ENCODE peak calls at places on chromosomes 1 and 21, in seven cellular contexts. One of them, this sample, is unnamed.

GRCh38 chr1:5939268-5940060 is 52.8 kb downstream of the NPHP4 start:
- DNase-seq in fibroblast of pulmonary artery: no peak
- DNase-seq in kidney: no peak
- DNase-seq in fibroblast of mammary gland: no peak
- DNase-seq in GM23338: no peak
- DNase-seq in uterus: no peak
- DNase-seq in AG09309: no peak
- DNase-seq in this sample: no peak

GRCh38 chr1:22414244-22414751 is 37.4 kb upstream of the ZBTB40 start:
- DNase-seq in fibroblast of pulmonary artery: no peak
- DNase-seq in kidney: peak; percentile 79
- DNase-seq in fibroblast of mammary gland: no peak
- DNase-seq in GM23338: no peak
- DNase-seq in uterus: no peak
- DNase-seq in AG09309: no peak
- DNase-seq in this sample: no peak

GRCh38 chr1:104746994-104747393 is 997.3 kb downstream of the AMY1C start:
- DNase-seq in fibroblast of pulmonary artery: no peak
- DNase-seq in kidney: no peak
- DNase-seq in fibroblast of mammary gland: no peak
- DNase-seq in GM23338: no peak
- DNase-seq in uterus: no peak
- DNase-seq in AG09309: no peak
- DNase-seq in this sample: no peak

GRCh38 chr1:230215049-230215448 is 148.0 kb downstream of the GALNT2 start:
- DNase-seq in fibroblast of pulmonary artery: peak; percentile 89
- DNase-seq in kidney: no peak
- DNase-seq in fibroblast of mammary gland: peak; percentile 83
- DNase-seq in GM23338: peak; percentile 34
- DNase-seq in uterus: peak; percentile 45
- DNase-seq in AG09309: peak; percentile 25
- DNase-seq in this sample: peak; percentile 39

GRCh38 chr1:105492941-105493340 is 1563.5 kb upstream of the PRMT6 start:
- DNase-seq in fibroblast of pulmonary artery: no peak
- DNase-seq in kidney: no peak
- DNase-seq in fibroblast of mammary gland: peak; percentile 64
- DNase-seq in GM23338: no peak
- DNase-seq in uterus: no peak
- DNase-seq in AG09309: no peak
- DNase-seq in this sample: no peak

GRCh38 chr1:7624791-7625355 is 146.2 kb upstream of the VAMP3 start:
- DNase-seq in fibroblast of pulmonary artery: no peak
- DNase-seq in kidney: peak; percentile 43
- DNase-seq in fibroblast of mammary gland: no peak
- DNase-seq in GM23338: no peak
- DNase-seq in uterus: no peak
- DNase-seq in AG09309: no peak
- DNase-seq in this sample: no peak

GRCh38 chr1:198102454-198102791 is 54.4 kb upstream of the NEK7 start:
- DNase-seq in fibroblast of pulmonary artery: no peak
- DNase-seq in kidney: no peak
- DNase-seq in fibroblast of mammary gland: no peak
- DNase-seq in GM23338: no peak
- DNase-seq in uterus: no peak
- DNase-seq in AG09309: no peak
- DNase-seq in this sample: no peak

GRCh38 chr1:171913385-171913784 is 72.1 kb downstream of the DNM3 start:
- DNase-seq in fibroblast of pulmonary artery: peak; percentile 57
- DNase-seq in kidney: no peak
- DNase-seq in fibroblast of mammary gland: peak; percentile 33
- DNase-seq in GM23338: no peak
- DNase-seq in uterus: no peak
- DNase-seq in AG09309: no peak
- DNase-seq in this sample: peak; percentile 67

GRCh38 chr1:29736582-29737188 is 500.4 kb downstream of the PTPRU start:
- DNase-seq in fibroblast of pulmonary artery: peak; percentile 76
- DNase-seq in kidney: no peak
- DNase-seq in fibroblast of mammary gland: peak; percentile 61
- DNase-seq in GM23338: peak; percentile 89
- DNase-seq in uterus: no peak
- DNase-seq in AG09309: peak; percentile 5
- DNase-seq in this sample: peak; percentile 12

GRCh38 chr1:66652556-66652955 is 99.7 kb upstream of the DYNLT5 start:
- DNase-seq in fibroblast of pulmonary artery: peak; percentile 46
- DNase-seq in kidney: no peak
- DNase-seq in fibroblast of mammary gland: no peak
- DNase-seq in GM23338: peak; percentile 5
- DNase-seq in uterus: no peak
- DNase-seq in AG09309: no peak
- DNase-seq in this sample: no peak

GRCh38 chr21:32463367-32463766 is 50.9 kb downstream of the EVA1C start:
- DNase-seq in fibroblast of pulmonary artery: peak; percentile 82
- DNase-seq in kidney: peak; percentile 64
- DNase-seq in fibroblast of mammary gland: peak; percentile 73
- DNase-seq in GM23338: no peak
- DNase-seq in uterus: peak; percentile 47
- DNase-seq in AG09309: peak; percentile 83
- DNase-seq in this sample: peak; percentile 85

GRCh38 chr1:50742523-50742922 is 217.5 kb downstream of the FAF1 start:
- DNase-seq in fibroblast of pulmonary artery: no peak
- DNase-seq in kidney: no peak
- DNase-seq in fibroblast of mammary gland: peak; percentile 69
- DNase-seq in GM23338: no peak
- DNase-seq in uterus: no peak
- DNase-seq in AG09309: no peak
- DNase-seq in this sample: no peak

GRCh38 chr1:51336004-51336403 is 5.6 kb upstream of the TTC39A start:
- DNase-seq in fibroblast of pulmonary artery: no peak
- DNase-seq in kidney: no peak
- DNase-seq in fibroblast of mammary gland: no peak
- DNase-seq in GM23338: no peak
- DNase-seq in uterus: no peak
- DNase-seq in AG09309: no peak
- DNase-seq in this sample: no peak

GRCh38 chr1:184298321-184299052 is 88.3 kb upstream of the C1orf21 start:
- DNase-seq in fibroblast of pulmonary artery: no peak
- DNase-seq in kidney: no peak
- DNase-seq in fibroblast of mammary gland: no peak
- DNase-seq in GM23338: peak; percentile 23
- DNase-seq in uterus: no peak
- DNase-seq in AG09309: no peak
- DNase-seq in this sample: no peak

GRCh38 chr1:44616991-44617702 is 57.1 kb downstream of the TMEM53 start:
- DNase-seq in fibroblast of pulmonary artery: peak; percentile 8
- DNase-seq in kidney: no peak
- DNase-seq in fibroblast of mammary gland: peak; percentile 69
- DNase-seq in GM23338: peak; percentile 72
- DNase-seq in uterus: peak; percentile 59
- DNase-seq in AG09309: no peak
- DNase-seq in this sample: no peak

GRCh38 chr1:109618614-109619404 is 607 bp downstream of the GNAT2 start:
- DNase-seq in fibroblast of pulmonary artery: no peak
- DNase-seq in kidney: no peak
- DNase-seq in fibroblast of mammary gland: no peak
- DNase-seq in GM23338: no peak
- DNase-seq in uterus: no peak
- DNase-seq in AG09309: no peak
- DNase-seq in this sample: no peak

GRCh38 chr21:45461369-45461750 is 56.4 kb downstream of the COL18A1 start:
- DNase-seq in fibroblast of pulmonary artery: no peak
- DNase-seq in kidney: no peak
- DNase-seq in fibroblast of mammary gland: no peak
- DNase-seq in GM23338: no peak
- DNase-seq in uterus: no peak
- DNase-seq in AG09309: no peak
- DNase-seq in this sample: no peak

GRCh38 chr1:226651732-226652105 is 87.4 kb downstream of the ITPKB start:
- DNase-seq in fibroblast of pulmonary artery: no peak
- DNase-seq in kidney: peak; percentile 47
- DNase-seq in fibroblast of mammary gland: no peak
- DNase-seq in GM23338: no peak
- DNase-seq in uterus: no peak
- DNase-seq in AG09309: no peak
- DNase-seq in this sample: no peak

GRCh38 chr1:150548632-150549495 is at the start of gene ADAMTSL4:
- DNase-seq in fibroblast of pulmonary artery: peak; percentile 77
- DNase-seq in kidney: peak; percentile 94
- DNase-seq in fibroblast of mammary gland: peak; percentile 87
- DNase-seq in GM23338: peak; percentile 84
- DNase-seq in uterus: peak; percentile 79
- DNase-seq in AG09309: no peak
- DNase-seq in this sample: no peak

GRCh38 chr1:211557894-211558625 is 20.9 kb downstream of the SLC30A1 start:
- DNase-seq in fibroblast of pulmonary artery: no peak
- DNase-seq in kidney: no peak
- DNase-seq in fibroblast of mammary gland: no peak
- DNase-seq in GM23338: no peak
- DNase-seq in uterus: no peak
- DNase-seq in AG09309: no peak
- DNase-seq in this sample: no peak

GRCh38 chr1:242184955-242185354 is 186.1 kb upstream of the MAP1LC3C start:
- DNase-seq in fibroblast of pulmonary artery: no peak
- DNase-seq in kidney: no peak
- DNase-seq in fibroblast of mammary gland: no peak
- DNase-seq in GM23338: no peak
- DNase-seq in uterus: no peak
- DNase-seq in AG09309: no peak
- DNase-seq in this sample: no peak

GRCh38 chr1:240455228-240455821 is 156.6 kb downstream of the GREM2 start:
- DNase-seq in fibroblast of pulmonary artery: peak; percentile 47
- DNase-seq in kidney: no peak
- DNase-seq in fibroblast of mammary gland: peak; percentile 48
- DNase-seq in GM23338: peak; percentile 67
- DNase-seq in uterus: no peak
- DNase-seq in AG09309: no peak
- DNase-seq in this sample: no peak

GRCh38 chr1:163076446-163076845 is 7.3 kb downstream of the RGS4 start:
- DNase-seq in fibroblast of pulmonary artery: no peak
- DNase-seq in kidney: no peak
- DNase-seq in fibroblast of mammary gland: no peak
- DNase-seq in GM23338: no peak
- DNase-seq in uterus: no peak
- DNase-seq in AG09309: no peak
- DNase-seq in this sample: no peak

GRCh38 chr1:17195731-17196130 is 9.2 kb upstream of the PADI1 start:
- DNase-seq in fibroblast of pulmonary artery: no peak
- DNase-seq in kidney: peak; percentile 57
- DNase-seq in fibroblast of mammary gland: no peak
- DNase-seq in GM23338: no peak
- DNase-seq in uterus: no peak
- DNase-seq in AG09309: no peak
- DNase-seq in this sample: no peak

GRCh38 chr1:206131037-206131436 is 13.8 kb upstream of the AVPR1B start:
- DNase-seq in fibroblast of pulmonary artery: no peak
- DNase-seq in kidney: no peak
- DNase-seq in fibroblast of mammary gland: no peak
- DNase-seq in GM23338: no peak
- DNase-seq in uterus: no peak
- DNase-seq in AG09309: no peak
- DNase-seq in this sample: no peak

GRCh38 chr21:29382029-29382654 is 83.4 kb downstream of the BACH1 start:
- DNase-seq in fibroblast of pulmonary artery: peak; percentile 39
- DNase-seq in kidney: no peak
- DNase-seq in fibroblast of mammary gland: peak; percentile 31
- DNase-seq in GM23338: no peak
- DNase-seq in uterus: no peak
- DNase-seq in AG09309: no peak
- DNase-seq in this sample: peak; percentile 81

GRCh38 chr21:26945916-26946315 is 21.0 kb downstream of the ADAMTS5 start:
- DNase-seq in fibroblast of pulmonary artery: no peak
- DNase-seq in kidney: peak; percentile 66
- DNase-seq in fibroblast of mammary gland: peak; percentile 65
- DNase-seq in GM23338: peak; percentile 21
- DNase-seq in uterus: peak; percentile 33
- DNase-seq in AG09309: no peak
- DNase-seq in this sample: no peak

GRCh38 chr1:89952021-89952995 is 42.6 kb upstream of the ZNF326 start:
- DNase-seq in fibroblast of pulmonary artery: peak; percentile 48
- DNase-seq in kidney: no peak
- DNase-seq in fibroblast of mammary gland: peak; percentile 51
- DNase-seq in GM23338: peak; percentile 51
- DNase-seq in uterus: no peak
- DNase-seq in AG09309: peak; percentile 38
- DNase-seq in this sample: no peak

GRCh38 chr1:245025525-245025924 is 129.3 kb upstream of the KIF26B start:
- DNase-seq in fibroblast of pulmonary artery: no peak
- DNase-seq in kidney: no peak
- DNase-seq in fibroblast of mammary gland: no peak
- DNase-seq in GM23338: no peak
- DNase-seq in uterus: no peak
- DNase-seq in AG09309: no peak
- DNase-seq in this sample: no peak

GRCh38 chr1:245026252-245026651 is 128.5 kb upstream of the KIF26B start:
- DNase-seq in fibroblast of pulmonary artery: no peak
- DNase-seq in kidney: no peak
- DNase-seq in fibroblast of mammary gland: no peak
- DNase-seq in GM23338: no peak
- DNase-seq in uterus: no peak
- DNase-seq in AG09309: no peak
- DNase-seq in this sample: no peak

GRCh38 chr1:245031041-245031440 is 123.7 kb upstream of the KIF26B start:
- DNase-seq in fibroblast of pulmonary artery: no peak
- DNase-seq in kidney: no peak
- DNase-seq in fibroblast of mammary gland: peak; percentile 11
- DNase-seq in GM23338: no peak
- DNase-seq in uterus: no peak
- DNase-seq in AG09309: no peak
- DNase-seq in this sample: no peak
- TF ChIP-seq CTCF in fibroblast of pulmonary artery: no peak
- TF ChIP-seq CTCF in kidney: no peak
- TF ChIP-seq CTCF in fibroblast of mammary gland: no peak
- TF ChIP-seq CTCF in GM23338: no peak
- TF ChIP-seq CTCF in uterus: no peak
- TF ChIP-seq CTCF in AG09309: no peak
- TF ChIP-seq CTCF in this sample: no peak

GRCh38 chr1:160987359-160988062 is 32.9 kb upstream of the ITLN2 start:
- DNase-seq in fibroblast of pulmonary artery: no peak
- DNase-seq in kidney: no peak
- DNase-seq in fibroblast of mammary gland: no peak
- DNase-seq in GM23338: peak; percentile 82
- DNase-seq in uterus: no peak
- DNase-seq in AG09309: no peak
- DNase-seq in this sample: no peak
- H3K4me3 ChIP-seq in fibroblast of pulmonary artery: no peak overlapping the region
- H3K4me3 ChIP-seq in kidney: no peak overlapping the region
- H3K4me3 ChIP-seq in fibroblast of mammary gland: no peak overlapping the region
- H3K4me3 ChIP-seq in GM23338: peak overlapping the region; percentile 24
- H3K4me3 ChIP-seq in uterus: no peak overlapping the region
- H3K4me3 ChIP-seq in AG09309: no peak overlapping the region
- H3K4me3 ChIP-seq in this sample: no peak overlapping the region

GRCh38 chr1:37860346-37860666 is 914 bp upstream of the MTF1 start:
- DNase-seq in fibroblast of pulmonary artery: no peak
- DNase-seq in kidney: no peak
- DNase-seq in fibroblast of mammary gland: no peak
- DNase-seq in GM23338: no peak
- DNase-seq in uterus: no peak
- DNase-seq in AG09309: no peak
- DNase-seq in this sample: no peak
- TF ChIP-seq CTCF in fibroblast of pulmonary artery: no peak
- TF ChIP-seq CTCF in kidney: no peak
- TF ChIP-seq CTCF in fibroblast of mammary gland: no peak
- TF ChIP-seq CTCF in GM23338: no peak
- TF ChIP-seq CTCF in uterus: no peak
- TF ChIP-seq CTCF in AG09309: no peak
- TF ChIP-seq CTCF in this sample: no peak

GRCh38 chr1:156128749-156129682 is 14.5 kb downstream of the LMNA start:
- DNase-seq in fibroblast of pulmonary artery: peak; percentile 84
- DNase-seq in kidney: peak; percentile 78
- DNase-seq in fibroblast of mammary gland: peak; percentile 91
- DNase-seq in GM23338: no peak
- DNase-seq in uterus: peak; percentile 87
- DNase-seq in AG09309: peak; percentile 74
- DNase-seq in this sample: no peak
- H3K4me3 ChIP-seq in fibroblast of pulmonary artery: peak overlapping the region; percentile 27
- H3K4me3 ChIP-seq in kidney: peak overlapping the region; percentile 11
- H3K4me3 ChIP-seq in fibroblast of mammary gland: peak overlapping the region; percentile 38
- H3K4me3 ChIP-seq in GM23338: no peak overlapping the region
- H3K4me3 ChIP-seq in uterus: peak overlapping the region; percentile 18
- H3K4me3 ChIP-seq in AG09309: peak overlapping the region; percentile 15
- H3K4me3 ChIP-seq in this sample: no peak overlapping the region